ENCODE peak calls at places on chromosomes 16 and 17, in eight cellular contexts. One of them, this sample, is unnamed.

GRCh38 chr17:63477471-63478440 is 895 bp downstream of the ACE start:
- DNase-seq in OCI-M1: no peak
- DNase-seq in activated CD4-positive, alpha-beta T cell treated with anti-CD3 and anti-CD28 coated beads, Interleukin-2, amount 50 U/mL, for 1 hour: no peak
- DNase-seq in naive thymus-derived CD8-positive, alpha-beta T cell: no peak
- DNase-seq in NCI-H1417: peak
- DNase-seq in T-helper 9 cell: no peak
- DNase-seq in mucosa of descending colon: peak
- DNase-seq in HEK293T: no peak
- DNase-seq in this sample: peak

GRCh38 chr16:50547340-50547865 is 793 bp upstream of the NKD1 start:
- DNase-seq in HEK293T: peak
- DNase-seq in T-helper 9 cell: peak
- DNase-seq in activated CD4-positive, alpha-beta T cell treated with anti-CD3 and anti-CD28 coated beads, Interleukin-2, amount 50 U/mL, for 1 hour: peak
- DNase-seq in OCI-M1: peak
- DNase-seq in naive thymus-derived CD8-positive, alpha-beta T cell: peak
- DNase-seq in mucosa of descending colon: peak
- DNase-seq in NCI-H1417: no peak
- DNase-seq in this sample: peak

GRCh38 chr17:78528541-78528940 is 48.7 kb downstream of the DNAH17 start:
- DNase-seq in naive thymus-derived CD8-positive, alpha-beta T cell: no peak
- DNase-seq in activated CD4-positive, alpha-beta T cell treated with anti-CD3 and anti-CD28 coated beads, Interleukin-2, amount 50 U/mL, for 1 hour: no peak
- DNase-seq in HEK293T: no peak
- DNase-seq in mucosa of descending colon: no peak
- DNase-seq in OCI-M1: no peak
- DNase-seq in T-helper 9 cell: no peak
- DNase-seq in NCI-H1417: peak
- DNase-seq in this sample: peak

GRCh38 chr17:1713878-1714487 is 3.8 kb upstream of the TLCD2 start:
- DNase-seq in OCI-M1: peak
- DNase-seq in naive thymus-derived CD8-positive, alpha-beta T cell: no peak
- DNase-seq in NCI-H1417: no peak
- DNase-seq in mucosa of descending colon: peak
- DNase-seq in HEK293T: peak
- DNase-seq in activated CD4-positive, alpha-beta T cell treated with anti-CD3 and anti-CD28 coated beads, Interleukin-2, amount 50 U/mL, for 1 hour: no peak
- DNase-seq in T-helper 9 cell: no peak
- DNase-seq in this sample: no peak

GRCh38 chr16:31347445-31347844 is 7.5 kb upstream of the ITGAX start:
- DNase-seq in OCI-M1: peak
- DNase-seq in mucosa of descending colon: no peak
- DNase-seq in T-helper 9 cell: no peak
- DNase-seq in activated CD4-positive, alpha-beta T cell treated with anti-CD3 and anti-CD28 coated beads, Interleukin-2, amount 50 U/mL, for 1 hour: no peak
- DNase-seq in HEK293T: no peak
- DNase-seq in naive thymus-derived CD8-positive, alpha-beta T cell: no peak
- DNase-seq in NCI-H1417: no peak
- DNase-seq in this sample: no peak

GRCh38 chr17:9022553-9023388 is 1.5 kb downstream of the NTN1 start:
- DNase-seq in OCI-M1: no peak
- DNase-seq in T-helper 9 cell: no peak
- DNase-seq in naive thymus-derived CD8-positive, alpha-beta T cell: no peak
- DNase-seq in NCI-H1417: no peak
- DNase-seq in mucosa of descending colon: no peak
- DNase-seq in HEK293T: no peak
- DNase-seq in activated CD4-positive, alpha-beta T cell treated with anti-CD3 and anti-CD28 coated beads, Interleukin-2, amount 50 U/mL, for 1 hour: no peak
- DNase-seq in this sample: peak

GRCh38 chr17:77591231-77591785 is 367.2 kb upstream of the TNRC6C start:
- DNase-seq in naive thymus-derived CD8-positive, alpha-beta T cell: no peak
- DNase-seq in NCI-H1417: no peak
- DNase-seq in HEK293T: no peak
- DNase-seq in OCI-M1: no peak
- DNase-seq in mucosa of descending colon: peak
- DNase-seq in activated CD4-positive, alpha-beta T cell treated with anti-CD3 and anti-CD28 coated beads, Interleukin-2, amount 50 U/mL, for 1 hour: no peak
- DNase-seq in T-helper 9 cell: no peak
- DNase-seq in this sample: no peak

GRCh38 chr17:20170085-20170484 is 160.9 kb downstream of the SPECC1 start:
- DNase-seq in activated CD4-positive, alpha-beta T cell treated with anti-CD3 and anti-CD28 coated beads, Interleukin-2, amount 50 U/mL, for 1 hour: no peak
- DNase-seq in NCI-H1417: no peak
- DNase-seq in HEK293T: no peak
- DNase-seq in OCI-M1: no peak
- DNase-seq in naive thymus-derived CD8-positive, alpha-beta T cell: no peak
- DNase-seq in mucosa of descending colon: no peak
- DNase-seq in T-helper 9 cell: no peak
- DNase-seq in this sample: no peak

GRCh38 chr17:3710951-3711383 is 12.7 kb upstream of the HASPIN start:
- DNase-seq in OCI-M1: no peak
- DNase-seq in mucosa of descending colon: no peak
- DNase-seq in activated CD4-positive, alpha-beta T cell treated with anti-CD3 and anti-CD28 coated beads, Interleukin-2, amount 50 U/mL, for 1 hour: peak
- DNase-seq in naive thymus-derived CD8-positive, alpha-beta T cell: peak
- DNase-seq in NCI-H1417: no peak
- DNase-seq in HEK293T: no peak
- DNase-seq in T-helper 9 cell: peak
- DNase-seq in this sample: no peak

GRCh38 chr17:80861892-80862291 is 129.7 kb upstream of the CHMP6 start:
- DNase-seq in T-helper 9 cell: peak
- DNase-seq in activated CD4-positive, alpha-beta T cell treated with anti-CD3 and anti-CD28 coated beads, Interleukin-2, amount 50 U/mL, for 1 hour: peak
- DNase-seq in HEK293T: peak
- DNase-seq in mucosa of descending colon: peak
- DNase-seq in NCI-H1417: peak
- DNase-seq in OCI-M1: no peak
- DNase-seq in naive thymus-derived CD8-positive, alpha-beta T cell: no peak
- DNase-seq in this sample: no peak

GRCh38 chr16:89984215-89984614 is 35.0 kb downstream of the DBNDD1 start:
- DNase-seq in NCI-H1417: no peak
- DNase-seq in naive thymus-derived CD8-positive, alpha-beta T cell: no peak
- DNase-seq in T-helper 9 cell: no peak
- DNase-seq in OCI-M1: no peak
- DNase-seq in activated CD4-positive, alpha-beta T cell treated with anti-CD3 and anti-CD28 coated beads, Interleukin-2, amount 50 U/mL, for 1 hour: no peak
- DNase-seq in HEK293T: no peak
- DNase-seq in mucosa of descending colon: no peak
- DNase-seq in this sample: no peak

GRCh38 chr16:23865853-23866252 is 30.1 kb downstream of the PRKCB start:
- DNase-seq in naive thymus-derived CD8-positive, alpha-beta T cell: no peak
- DNase-seq in activated CD4-positive, alpha-beta T cell treated with anti-CD3 and anti-CD28 coated beads, Interleukin-2, amount 50 U/mL, for 1 hour: no peak
- DNase-seq in OCI-M1: no peak
- DNase-seq in HEK293T: no peak
- DNase-seq in NCI-H1417: no peak
- DNase-seq in mucosa of descending colon: no peak
- DNase-seq in T-helper 9 cell: no peak
- DNase-seq in this sample: no peak

GRCh38 chr17:61478790-61479492 is 26.7 kb downstream of the TBX4 start:
- DNase-seq in NCI-H1417: no peak
- DNase-seq in HEK293T: no peak
- DNase-seq in naive thymus-derived CD8-positive, alpha-beta T cell: no peak
- DNase-seq in T-helper 9 cell: no peak
- DNase-seq in OCI-M1: no peak
- DNase-seq in activated CD4-positive, alpha-beta T cell treated with anti-CD3 and anti-CD28 coated beads, Interleukin-2, amount 50 U/mL, for 1 hour: no peak
- DNase-seq in mucosa of descending colon: no peak
- DNase-seq in this sample: no peak

GRCh38 chr17:1498233-1498632 is 5.7 kb upstream of the MYO1C start:
- DNase-seq in OCI-M1: no peak
- DNase-seq in NCI-H1417: no peak
- DNase-seq in naive thymus-derived CD8-positive, alpha-beta T cell: no peak
- DNase-seq in activated CD4-positive, alpha-beta T cell treated with anti-CD3 and anti-CD28 coated beads, Interleukin-2, amount 50 U/mL, for 1 hour: no peak
- DNase-seq in HEK293T: no peak
- DNase-seq in T-helper 9 cell: no peak
- DNase-seq in mucosa of descending colon: no peak
- DNase-seq in this sample: no peak

GRCh38 chr17:77664097-77664729 is 294.3 kb upstream of the TNRC6C start:
- DNase-seq in activated CD4-positive, alpha-beta T cell treated with anti-CD3 and anti-CD28 coated beads, Interleukin-2, amount 50 U/mL, for 1 hour: no peak
- DNase-seq in HEK293T: no peak
- DNase-seq in mucosa of descending colon: no peak
- DNase-seq in NCI-H1417: no peak
- DNase-seq in naive thymus-derived CD8-positive, alpha-beta T cell: no peak
- DNase-seq in T-helper 9 cell: no peak
- DNase-seq in OCI-M1: no peak
- DNase-seq in this sample: no peak

GRCh38 chr17:79465011-79466006 is 145.5 kb downstream of the RBFOX3 start:
- DNase-seq in T-helper 9 cell: no peak
- DNase-seq in mucosa of descending colon: no peak
- DNase-seq in HEK293T: no peak
- DNase-seq in OCI-M1: no peak
- DNase-seq in naive thymus-derived CD8-positive, alpha-beta T cell: no peak
- DNase-seq in activated CD4-positive, alpha-beta T cell treated with anti-CD3 and anti-CD28 coated beads, Interleukin-2, amount 50 U/mL, for 1 hour: no peak
- DNase-seq in NCI-H1417: no peak
- DNase-seq in this sample: no peak

GRCh38 chr16:3495166-3495565 is at the start of gene C16orf90:
- DNase-seq in HEK293T: no peak
- DNase-seq in naive thymus-derived CD8-positive, alpha-beta T cell: no peak
- DNase-seq in T-helper 9 cell: no peak
- DNase-seq in mucosa of descending colon: no peak
- DNase-seq in NCI-H1417: no peak
- DNase-seq in OCI-M1: no peak
- DNase-seq in activated CD4-positive, alpha-beta T cell treated with anti-CD3 and anti-CD28 coated beads, Interleukin-2, amount 50 U/mL, for 1 hour: no peak
- DNase-seq in this sample: no peak

GRCh38 chr16:2333772-2334379 is 6.7 kb downstream of the ABCA3 start:
- DNase-seq in naive thymus-derived CD8-positive, alpha-beta T cell: no peak
- DNase-seq in OCI-M1: no peak
- DNase-seq in HEK293T: no peak
- DNase-seq in NCI-H1417: no peak
- DNase-seq in activated CD4-positive, alpha-beta T cell treated with anti-CD3 and anti-CD28 coated beads, Interleukin-2, amount 50 U/mL, for 1 hour: no peak
- DNase-seq in T-helper 9 cell: no peak
- DNase-seq in mucosa of descending colon: no peak
- DNase-seq in this sample: no peak

GRCh38 chr17:37614823-37615222 is 5.6 kb upstream of the SYNRG start:
- DNase-seq in activated CD4-positive, alpha-beta T cell treated with anti-CD3 and anti-CD28 coated beads, Interleukin-2, amount 50 U/mL, for 1 hour: no peak
- DNase-seq in NCI-H1417: no peak
- DNase-seq in OCI-M1: no peak
- DNase-seq in T-helper 9 cell: no peak
- DNase-seq in HEK293T: no peak
- DNase-seq in mucosa of descending colon: no peak
- DNase-seq in naive thymus-derived CD8-positive, alpha-beta T cell: no peak
- DNase-seq in this sample: no peak

GRCh38 chr17:58414596-58414997 is 2.7 kb downstream of the RNF43 start:
- DNase-seq in HEK293T: no peak
- DNase-seq in naive thymus-derived CD8-positive, alpha-beta T cell: no peak
- DNase-seq in activated CD4-positive, alpha-beta T cell treated with anti-CD3 and anti-CD28 coated beads, Interleukin-2, amount 50 U/mL, for 1 hour: no peak
- DNase-seq in mucosa of descending colon: no peak
- DNase-seq in OCI-M1: no peak
- DNase-seq in T-helper 9 cell: no peak
- DNase-seq in NCI-H1417: no peak
- DNase-seq in this sample: no peak

GRCh38 chr17:73365934-73366623 is 54.3 kb upstream of the CDC42EP4 start:
- DNase-seq in NCI-H1417: no peak
- DNase-seq in naive thymus-derived CD8-positive, alpha-beta T cell: no peak
- DNase-seq in HEK293T: no peak
- DNase-seq in mucosa of descending colon: no peak
- DNase-seq in OCI-M1: no peak
- DNase-seq in activated CD4-positive, alpha-beta T cell treated with anti-CD3 and anti-CD28 coated beads, Interleukin-2, amount 50 U/mL, for 1 hour: no peak
- DNase-seq in T-helper 9 cell: no peak
- DNase-seq in this sample: peak

GRCh38 chr16:23535901-23536300 is 21.2 kb downstream of the EARS2 start:
- DNase-seq in activated CD4-positive, alpha-beta T cell treated with anti-CD3 and anti-CD28 coated beads, Interleukin-2, amount 50 U/mL, for 1 hour: no peak
- DNase-seq in OCI-M1: no peak
- DNase-seq in naive thymus-derived CD8-positive, alpha-beta T cell: no peak
- DNase-seq in T-helper 9 cell: no peak
- DNase-seq in NCI-H1417: no peak
- DNase-seq in HEK293T: no peak
- DNase-seq in mucosa of descending colon: no peak
- DNase-seq in this sample: no peak

GRCh38 chr16:30658731-30659506 is 688 bp downstream of the FBRS start:
- DNase-seq in activated CD4-positive, alpha-beta T cell treated with anti-CD3 and anti-CD28 coated beads, Interleukin-2, amount 50 U/mL, for 1 hour: no peak
- DNase-seq in NCI-H1417: peak
- DNase-seq in mucosa of descending colon: peak
- DNase-seq in T-helper 9 cell: peak
- DNase-seq in OCI-M1: peak
- DNase-seq in naive thymus-derived CD8-positive, alpha-beta T cell: peak
- DNase-seq in HEK293T: peak
- DNase-seq in this sample: peak

GRCh38 chr17:16338391-16338790 is 14.9 kb downstream of the CENPV start:
- DNase-seq in OCI-M1: no peak
- DNase-seq in HEK293T: no peak
- DNase-seq in activated CD4-positive, alpha-beta T cell treated with anti-CD3 and anti-CD28 coated beads, Interleukin-2, amount 50 U/mL, for 1 hour: no peak
- DNase-seq in NCI-H1417: no peak
- DNase-seq in T-helper 9 cell: no peak
- DNase-seq in mucosa of descending colon: no peak
- DNase-seq in naive thymus-derived CD8-positive, alpha-beta T cell: no peak
- DNase-seq in this sample: no peak

GRCh38 chr17:20059728-20060188 is 50.6 kb downstream of the SPECC1 start:
- DNase-seq in OCI-M1: peak
- DNase-seq in activated CD4-positive, alpha-beta T cell treated with anti-CD3 and anti-CD28 coated beads, Interleukin-2, amount 50 U/mL, for 1 hour: no peak
- DNase-seq in mucosa of descending colon: no peak
- DNase-seq in HEK293T: no peak
- DNase-seq in T-helper 9 cell: no peak
- DNase-seq in naive thymus-derived CD8-positive, alpha-beta T cell: no peak
- DNase-seq in NCI-H1417: no peak
- DNase-seq in this sample: no peak

GRCh38 chr16:54285414-54286066 is 1.0 kb downstream of the IRX3 start:
- DNase-seq in activated CD4-positive, alpha-beta T cell treated with anti-CD3 and anti-CD28 coated beads, Interleukin-2, amount 50 U/mL, for 1 hour: no peak
- DNase-seq in T-helper 9 cell: no peak
- DNase-seq in mucosa of descending colon: no peak
- DNase-seq in HEK293T: peak
- DNase-seq in NCI-H1417: no peak
- DNase-seq in naive thymus-derived CD8-positive, alpha-beta T cell: no peak
- DNase-seq in OCI-M1: no peak
- DNase-seq in this sample: peak

GRCh38 chr17:47165137-47165536 is 24.0 kb downstream of the CDC27 start:
- DNase-seq in activated CD4-positive, alpha-beta T cell treated with anti-CD3 and anti-CD28 coated beads, Interleukin-2, amount 50 U/mL, for 1 hour: no peak
- DNase-seq in OCI-M1: no peak
- DNase-seq in T-helper 9 cell: no peak
- DNase-seq in HEK293T: no peak
- DNase-seq in mucosa of descending colon: no peak
- DNase-seq in NCI-H1417: no peak
- DNase-seq in naive thymus-derived CD8-positive, alpha-beta T cell: no peak
- DNase-seq in this sample: no peak

GRCh38 chr17:40666366-40666765 is 1.4 kb upstream of the KRT222 start:
- DNase-seq in mucosa of descending colon: no peak
- DNase-seq in NCI-H1417: no peak
- DNase-seq in activated CD4-positive, alpha-beta T cell treated with anti-CD3 and anti-CD28 coated beads, Interleukin-2, amount 50 U/mL, for 1 hour: no peak
- DNase-seq in OCI-M1: no peak
- DNase-seq in naive thymus-derived CD8-positive, alpha-beta T cell: no peak
- DNase-seq in T-helper 9 cell: no peak
- DNase-seq in HEK293T: no peak
- DNase-seq in this sample: no peak

GRCh38 chr16:85138825-85139627 is 26.8 kb upstream of the CIBAR2 start:
- DNase-seq in naive thymus-derived CD8-positive, alpha-beta T cell: no peak
- DNase-seq in T-helper 9 cell: no peak
- DNase-seq in mucosa of descending colon: no peak
- DNase-seq in NCI-H1417: peak
- DNase-seq in OCI-M1: no peak
- DNase-seq in activated CD4-positive, alpha-beta T cell treated with anti-CD3 and anti-CD28 coated beads, Interleukin-2, amount 50 U/mL, for 1 hour: no peak
- DNase-seq in HEK293T: no peak
- DNase-seq in this sample: peak

GRCh38 chr16:69186642-69187386 is at the start of gene SNTB2:
- DNase-seq in NCI-H1417: peak
- DNase-seq in OCI-M1: peak
- DNase-seq in T-helper 9 cell: peak
- DNase-seq in mucosa of descending colon: peak
- DNase-seq in naive thymus-derived CD8-positive, alpha-beta T cell: peak
- DNase-seq in HEK293T: peak
- DNase-seq in activated CD4-positive, alpha-beta T cell treated with anti-CD3 and anti-CD28 coated beads, Interleukin-2, amount 50 U/mL, for 1 hour: peak
- DNase-seq in this sample: peak

GRCh38 chr16:81112453-81112852 is 16.3 kb upstream of the GCSH start:
- DNase-seq in mucosa of descending colon: no peak
- DNase-seq in naive thymus-derived CD8-positive, alpha-beta T cell: no peak
- DNase-seq in T-helper 9 cell: no peak
- DNase-seq in OCI-M1: no peak
- DNase-seq in NCI-H1417: no peak
- DNase-seq in HEK293T: no peak
- DNase-seq in activated CD4-positive, alpha-beta T cell treated with anti-CD3 and anti-CD28 coated beads, Interleukin-2, amount 50 U/mL, for 1 hour: no peak
- DNase-seq in this sample: no peak

GRCh38 chr16:6231351-6231750 is 1101.3 kb upstream of the RBFOX1 start:
- DNase-seq in T-helper 9 cell: no peak
- DNase-seq in HEK293T: no peak
- DNase-seq in mucosa of descending colon: no peak
- DNase-seq in activated CD4-positive, alpha-beta T cell treated with anti-CD3 and anti-CD28 coated beads, Interleukin-2, amount 50 U/mL, for 1 hour: no peak
- DNase-seq in OCI-M1: no peak
- DNase-seq in NCI-H1417: no peak
- DNase-seq in naive thymus-derived CD8-positive, alpha-beta T cell: no peak
- DNase-seq in this sample: no peak

This sample was measured in right cardiac atrium.